ENCODE peak calls at places on chromosomes 5 and 9, in eight cellular contexts. D, K, N, U, J, Q, X and C are unnamed samples.

GRCh38 chr5:126865299-126865698 is 88.4 kb downstream of the LMNB1 start:
- DNase-seq in D (no peak), K (no peak), N (no peak), U (no peak), J (no peak), Q (no peak), X (peak), C (no peak)

GRCh38 chr5:1885777-1886633 is 3.3 kb upstream of the IRX4 start:
- DNase-seq in D (no peak), K (no peak), N (no peak), U (no peak), J (no peak), Q (peak), X (no peak), C (no peak)

GRCh38 chr5:133336121-133336968 is 276.0 kb downstream of the FSTL4 start:
- DNase-seq in D (no peak), K (peak), N (no peak), U (no peak), J (no peak), Q (peak), X (no peak), C (no peak)

GRCh38 chr9:109012009-109012875 is 1.1 kb downstream of the CTNNAL1 start:
- DNase-seq in D (peak), K (peak), N (peak), U (no peak), J (peak), Q (no peak), X (peak), C (peak)

GRCh38 chr5:73691301-73691700 is 65.3 kb downstream of the ARHGEF28 start:
- DNase-seq in D (no peak), K (no peak), N (no peak), U (no peak), J (no peak), Q (no peak), X (peak), C (no peak)

GRCh38 chr5:68178579-68178978 is 37.0 kb upstream of the PIK3R1 start:
- DNase-seq in D (no peak), K (no peak), N (no peak), U (no peak), J (peak), Q (no peak), X (no peak), C (no peak)

GRCh38 chr5:149063017-149063687 is at the start of gene SH3TC2:
- DNase-seq in D (peak), K (peak), N (peak), U (no peak), J (peak), Q (peak), X (peak), C (peak)

GRCh38 chr9:107894572-107895261 is 405.1 kb upstream of the KLF4 start:
- DNase-seq in D (no peak), K (no peak), N (no peak), U (no peak), J (no peak), Q (no peak), X (peak), C (no peak)

GRCh38 chr9:127528407-127529251 is 77.3 kb downstream of the LRSAM1 start:
- DNase-seq in D (no peak), K (no peak), N (peak), U (no peak), J (no peak), Q (no peak), X (no peak), C (no peak)

GRCh38 chr9:6677803-6678202 is 32.3 kb upstream of the GLDC start:
- DNase-seq in D (no peak), K (no peak), N (no peak), U (no peak), J (no peak), Q (no peak), X (no peak), C (no peak)

GRCh38 chr9:128093016-128093415 is 25.0 kb downstream of the SLC25A25 start:
- DNase-seq in D (no peak), K (no peak), N (no peak), U (no peak), J (no peak), Q (no peak), X (no peak), C (no peak)

GRCh38 chr5:140041492-140042421 is 1.3 kb downstream of the NRG2 start:
- DNase-seq in D (no peak), K (peak), N (peak), U (no peak), J (no peak), Q (peak), X (peak), C (peak)

GRCh38 chr5:87400305-87400899 is 12.3 kb downstream of the CCNH start:
- DNase-seq in D (peak), K (no peak), N (no peak), U (no peak), J (peak), Q (no peak), X (peak), C (no peak)

GRCh38 chr5:6302684-6303083 is 75.7 kb downstream of the MED10 start:
- DNase-seq in D (peak), K (no peak), N (no peak), U (no peak), J (no peak), Q (no peak), X (no peak), C (no peak)

GRCh38 chr5:77630246-77631165 is 8.0 kb downstream of the OTP start:
- DNase-seq in D (peak), K (peak), N (no peak), U (no peak), J (peak), Q (peak), X (no peak), C (peak)

GRCh38 chr5:76855961-76856360 is 6.1 kb downstream of the S100Z start:
- DNase-seq in D (peak), K (no peak), N (no peak), U (peak), J (no peak), Q (no peak), X (no peak), C (no peak)

GRCh38 chr5:129670944-129671343 is 77.0 kb upstream of the MINAR2 start:
- DNase-seq in D (no peak), K (no peak), N (no peak), U (no peak), J (no peak), Q (no peak), X (peak), C (no peak)

GRCh38 chr5:178305801-178306200 is 73.2 kb upstream of the PHYKPL start:
- DNase-seq in D (no peak), K (no peak), N (no peak), U (no peak), J (no peak), Q (peak), X (no peak), C (no peak)

GRCh38 chr9:111287127-111287526 is 42.9 kb downstream of the OR2K2 start:
- DNase-seq in D (no peak), K (no peak), N (no peak), U (no peak), J (peak), Q (no peak), X (peak), C (no peak)

GRCh38 chr5:157345485-157345884 is 79.6 kb downstream of the CYFIP2 start:
- DNase-seq in D (no peak), K (no peak), N (no peak), U (no peak), J (no peak), Q (no peak), X (no peak), C (no peak)

GRCh38 chr5:3913264-3913663 is 317.6 kb downstream of the IRX1 start:
- DNase-seq in D (no peak), K (no peak), N (no peak), U (no peak), J (no peak), Q (no peak), X (no peak), C (no peak)

GRCh38 chr9:137429546-137429890 is 6.3 kb downstream of the NOXA1 start:
- DNase-seq in D (no peak), K (no peak), N (no peak), U (no peak), J (no peak), Q (no peak), X (no peak), C (no peak)

GRCh38 chr5:89337-90286 is 2.4 kb upstream of the PLEKHG4B start:
- DNase-seq in D (no peak), K (no peak), N (no peak), U (no peak), J (no peak), Q (no peak), X (no peak), C (no peak)

GRCh38 chr9:95092321-95093072 is 225.0 kb downstream of the FANCC start:
- DNase-seq in D (peak), K (peak), N (no peak), U (no peak), J (peak), Q (no peak), X (peak), C (peak)

GRCh38 chr5:131224387-131225191 is 39.3 kb upstream of the CDC42SE2 start:
- DNase-seq in D (peak), K (peak), N (peak), U (no peak), J (no peak), Q (peak), X (no peak), C (peak)

GRCh38 chr9:105967798-105968197 is 273.5 kb downstream of the TMEM38B start:
- DNase-seq in D (no peak), K (no peak), N (no peak), U (no peak), J (no peak), Q (no peak), X (no peak), C (no peak)

GRCh38 chr9:35599763-35600604 is 5.1 kb upstream of the TESK1 start:
- DNase-seq in D (peak), K (no peak), N (no peak), U (no peak), J (no peak), Q (no peak), X (no peak), C (no peak)

GRCh38 chr5:55597014-55597981 is 62.5 kb upstream of the PLPP1 start:
- DNase-seq in D (no peak), K (no peak), N (peak), U (no peak), J (peak), Q (no peak), X (peak), C (no peak)

GRCh38 chr5:71482132-71482531 is 26.7 kb downstream of the BDP1 start:
- DNase-seq in D (no peak), K (peak), N (no peak), U (no peak), J (no peak), Q (no peak), X (peak), C (no peak)

GRCh38 chr5:169164481-169164925 is 136.4 kb downstream of the SLIT3 start:
- DNase-seq in D (no peak), K (no peak), N (peak), U (no peak), J (no peak), Q (no peak), X (no peak), C (no peak)

GRCh38 chr9:36862206-36863145 is 171.6 kb downstream of the PAX5 start:
- DNase-seq in D (peak), K (peak), N (no peak), U (no peak), J (peak), Q (peak), X (peak), C (no peak)

GRCh38 chr9:131559416-131560000 is 14.2 kb downstream of the PRRT1B start:
- DNase-seq in D (no peak), K (no peak), N (no peak), U (no peak), J (no peak), Q (no peak), X (no peak), C (no peak)
- TF ChIP-seq CTCF in D (no peak), K (no peak), N (no peak), U (no peak), J (peak), Q (no peak), X (no peak), C (peak)

DNA sequence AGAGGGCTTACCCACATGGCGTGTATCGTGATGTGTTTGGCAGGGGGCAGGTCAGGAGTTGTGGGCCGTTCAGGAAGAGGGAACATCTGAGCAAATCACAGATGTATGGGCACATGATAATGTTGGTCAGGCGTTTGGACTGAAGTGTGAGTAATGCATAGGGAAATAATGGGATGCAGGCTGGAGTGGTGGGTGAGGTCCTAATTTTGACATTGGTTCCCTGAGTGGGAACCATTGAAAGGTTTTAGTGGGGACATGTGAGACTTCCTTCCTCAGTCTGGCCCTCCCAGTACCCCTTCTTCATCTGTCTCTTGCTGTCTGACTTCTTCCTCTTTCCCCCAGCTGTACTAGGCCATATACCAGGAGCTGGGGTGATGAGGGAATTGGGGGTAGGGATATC is 7.6 kb downstream of the OTULIN start:
- DNase-seq in D (peak), K (no peak), N (no peak), U (no peak), J (no peak), Q (no peak), X (no peak), C (no peak)
- TF ChIP-seq POLR2A in D (no peak), K (no peak), N (no peak), U (no peak), J (no peak), Q (no peak), X (no peak), C (no peak)

DNA sequence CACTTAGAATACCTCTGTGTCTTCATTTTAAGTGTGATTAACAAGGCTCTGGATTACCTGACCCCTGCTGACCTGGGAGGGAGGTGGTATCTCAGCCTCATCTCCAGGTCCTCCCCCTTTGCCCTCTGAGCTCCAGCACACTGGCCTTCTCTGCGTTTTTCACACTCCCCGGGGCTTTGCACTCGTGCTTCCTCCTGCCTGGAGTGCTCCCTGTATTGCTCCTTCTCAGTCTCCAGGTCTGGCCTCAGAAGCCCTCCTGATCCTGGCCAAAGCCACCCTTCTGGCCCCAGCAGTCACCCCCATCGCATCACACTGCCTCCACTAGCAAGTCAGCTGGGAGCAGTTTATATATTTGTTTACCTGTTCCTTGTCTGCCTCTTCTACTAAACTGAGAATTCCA is 13.6 kb upstream of the NEUROG1 start:
- DNase-seq in D (no peak), K (no peak), N (no peak), U (no peak), J (no peak), Q (no peak), X (no peak), C (no peak)
- TF ChIP-seq CTCF in D (no peak), K (no peak), N (no peak), U (no peak), J (no peak), Q (no peak), X (no peak), C (no peak)

DNA sequence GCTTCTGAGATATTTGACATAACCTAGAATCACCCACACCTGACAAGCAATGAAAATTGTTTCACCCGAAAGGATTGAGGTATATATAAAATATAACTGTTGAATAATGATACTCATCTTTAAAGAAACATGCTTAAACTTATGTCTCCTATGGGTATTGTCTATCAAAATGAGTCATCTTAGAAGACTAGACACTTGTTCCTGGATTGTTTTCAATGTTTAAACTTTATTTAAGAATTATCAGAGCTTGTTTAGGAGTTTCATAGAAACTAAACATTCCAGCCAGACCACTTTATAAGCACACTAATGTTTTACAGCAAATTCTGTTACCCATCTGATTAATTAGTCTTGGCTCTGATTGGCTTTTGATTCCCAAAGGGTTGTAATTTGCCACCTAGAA is 19.6 kb downstream of the NFX1 start:
- DNase-seq in D (no peak), K (no peak), N (no peak), U (no peak), J (no peak), Q (no peak), X (peak), C (no peak)
- TF ChIP-seq POLR2A in D (no peak), K (no peak), N (no peak), U (no peak), J (no peak), Q (no peak), X (no peak), C (no peak)